ENCODE peak calls at places on chromosomes 5 and 9, in six cellular contexts. L, O, B, E, W and T are unnamed samples. For H3K4me1, the result is how much of the 10 kb centered on the place peaks cover.

GRCh38 chr5:52497133-52497693 is 290.5 kb upstream of the ITGA1 start:
- DNase-seq in E (no peak), O (no peak), L (no peak), W (no peak), B (no peak), T (no peak)

GRCh38 chr5:137492321-137492720 is 6.8 kb downstream of the SPOCK1 start:
- DNase-seq in E (peak), L (no peak), B (no peak), W (no peak), O (no peak), T (no peak)

GRCh38 chr5:103849934-103850333 is 287.3 kb upstream of the NUDT12 start:
- DNase-seq in E (peak), O (no peak), W (no peak), L (no peak), B (no peak), T (no peak)

GRCh38 chr9:94002316-94003140 is 47.4 kb upstream of the BARX1 start:
- DNase-seq in B (no peak), L (peak), E (peak), W (no peak), O (peak), T (no peak)

GRCh38 chr5:164540174-164540573 is 1034.8 kb downstream of the MAT2B start:
- DNase-seq in E (no peak), L (no peak), B (no peak), W (no peak), O (no peak), T (no peak)

GRCh38 chr9:121771851-121772599 is 120.6 kb downstream of the DAB2IP start:
- DNase-seq in W (peak), L (no peak), E (no peak), B (no peak), O (no peak), T (peak)

GRCh38 chr9:110048976-110049698 is 158.8 kb downstream of the C9orf152 start:
- DNase-seq in B (no peak), E (no peak), L (peak), O (no peak), W (no peak), T (no peak)

GRCh38 chr9:90969021-90969675 is 167.5 kb downstream of the SYK start:
- DNase-seq in B (no peak), L (no peak), E (no peak), W (no peak), O (no peak), T (no peak)

GRCh38 chr5:77155179-77155839 is 55.2 kb upstream of the PDE8B start:
- DNase-seq in W (no peak), B (no peak), L (no peak), O (no peak), E (no peak), T (no peak)

GRCh38 chr5:158484246-158484645 is 615.5 kb downstream of the EBF1 start:
- DNase-seq in O (no peak), L (no peak), W (no peak), E (no peak), B (no peak), T (no peak)

GRCh38 chr9:97510797-97511761 is 9.6 kb downstream of the TMOD1 start:
- DNase-seq in W (no peak), O (no peak), B (no peak), L (no peak), E (peak), T (no peak)

GRCh38 chr5:7078901-7079300 is 317.0 kb upstream of the ADCY2 start:
- DNase-seq in O (no peak), W (no peak), B (no peak), E (no peak), L (peak), T (no peak)

GRCh38 chr5:148465381-148466290 is 81.9 kb downstream of the FBXO38 start:
- DNase-seq in E (no peak), W (no peak), O (no peak), L (no peak), B (no peak), T (no peak)

GRCh38 chr5:51810592-51810991 is 427.3 kb downstream of the ISL1 start:
- DNase-seq in O (no peak), W (no peak), E (no peak), L (no peak), B (no peak), T (no peak)

GRCh38 chr9:136006169-136006568 is 45.0 kb upstream of the UBAC1 start:
- DNase-seq in B (no peak), W (no peak), L (no peak), E (no peak), O (no peak), T (no peak)
- H3K4me3 ChIP-seq in B (no peak), W (no peak), L (no peak), E (no peak), O (no peak), T (no peak)

DNA sequence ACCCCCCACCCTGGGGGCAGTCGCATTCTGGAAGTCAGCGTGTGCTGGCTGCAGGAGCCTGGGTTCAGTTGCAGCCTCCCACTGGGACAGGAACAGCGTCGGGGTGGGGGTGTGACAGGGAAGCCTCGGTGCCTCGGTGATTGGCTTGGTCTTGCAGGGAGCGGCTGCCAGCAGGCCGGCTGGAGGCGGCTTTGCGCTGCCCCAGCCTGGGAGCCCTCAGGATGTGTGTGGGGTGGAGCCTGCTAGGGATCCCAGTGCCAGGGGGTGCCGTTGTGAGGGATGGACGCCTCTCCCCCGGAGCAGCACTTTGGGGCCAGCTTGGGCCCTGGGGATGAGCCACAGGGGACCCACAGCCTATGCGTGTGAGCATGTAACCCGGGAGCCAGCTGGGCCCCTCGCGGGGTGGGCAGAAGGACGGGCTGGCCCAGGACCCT is 101.3 kb downstream of the RGS3 start:
- DNase-seq in L (peak), B (peak), O (no peak), E (peak), W (peak), T (no peak)
- H3K4me1 ChIP-seq in L (under half), B (under half), O (under half), E (under half), W (half or more), T (half or more)

GRCh38 chr9:88814521-88815101 is 176.7 kb upstream of the S1PR3 start:
- DNase-seq in E (peak), B (no peak), L (no peak), O (no peak), W (peak), T (peak)
- H3K4me3 ChIP-seq in E (no peak), B (no peak), L (no peak), O (no peak), W (no peak), T (no peak)

GRCh38 chr9:16155878-16156277 is 603.0 kb downstream of the CCDC171 start:
- DNase-seq in W (no peak), L (no peak), O (no peak), B (no peak), E (no peak), T (no peak)
- H3K4me1 ChIP-seq in W (under half), L (under half), O (under half), B (under half), E (under half), T (under half)

GRCh38 chr5:41747708-41748107 is 122.5 kb downstream of the OXCT1 start:
- DNase-seq in B (no peak), E (no peak), O (no peak), L (no peak), W (no peak), T (no peak)
- H3K4me3 ChIP-seq in B (no peak), E (no peak), O (no peak), L (no peak), W (no peak), T (no peak)

GRCh38 chr9:26271495-26272122 is 593.4 kb upstream of the TUSC1 start:
- DNase-seq in L (no peak), E (no peak), O (no peak), B (no peak), W (no peak), T (no peak)
- H3K4me1 ChIP-seq in L (under half), E (under half), O (under half), B (under half), W (under half), T (under half)

DNA sequence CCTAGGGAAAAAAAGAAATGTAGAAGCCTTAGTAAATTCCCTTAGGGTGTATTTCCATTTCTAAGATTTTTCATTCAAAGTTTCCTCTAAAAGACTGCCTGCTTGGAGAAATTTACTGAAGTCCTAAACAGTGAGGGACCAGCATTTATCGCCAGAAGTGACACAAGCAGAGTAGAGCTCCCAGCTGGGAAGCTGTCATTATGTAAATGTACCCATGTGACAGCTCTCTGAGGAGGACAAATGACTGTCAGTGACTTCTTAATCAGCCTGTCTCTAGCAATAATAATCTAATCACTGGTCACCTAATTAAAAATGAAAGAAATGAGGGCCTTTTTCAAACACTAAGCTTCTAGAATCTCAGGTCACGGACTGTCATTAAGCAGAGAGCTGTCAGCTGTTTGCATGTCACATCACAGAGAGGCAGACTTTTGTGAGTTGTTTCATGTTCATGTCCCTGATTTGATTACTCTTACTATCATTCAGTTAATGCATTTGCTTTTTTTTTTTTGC is 77.8 kb upstream of the FBXL17 start:
- DNase-seq in E (no peak), O (no peak), B (no peak), L (no peak), W (no peak), T (no peak)
- H3K4me3 ChIP-seq in E (no peak), O (no peak), B (no peak), L (no peak), W (no peak), T (no peak)

DNA sequence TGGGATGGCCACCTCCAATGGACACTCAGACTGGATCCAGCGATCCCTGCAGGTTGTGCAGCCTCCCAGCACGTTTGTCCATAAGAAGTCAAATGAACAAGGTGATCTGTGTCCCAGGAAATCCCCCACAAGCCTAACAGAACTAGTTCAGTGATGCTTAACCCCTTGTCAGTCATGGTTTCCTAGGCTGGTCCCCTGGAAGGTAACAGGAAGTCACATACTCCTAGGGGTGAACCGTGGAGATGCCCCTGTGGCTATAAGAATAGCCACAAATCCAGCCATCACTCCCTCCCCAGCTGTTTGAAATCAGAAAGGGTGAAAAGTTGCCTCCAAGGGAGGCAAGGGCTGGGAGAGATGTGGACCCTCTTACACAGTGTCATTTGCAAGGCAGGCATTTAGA is 22.5 kb downstream of the PAX5 start:
- DNase-seq in B (no peak), W (no peak), L (no peak), O (no peak), E (no peak), T (no peak)
- H3K4me1 ChIP-seq in B (under half), W (under half), L (under half), O (under half), E (under half), T (under half)